ENCODE peak calls at places on chromosomes 5 and 9, in eight cellular contexts. U is foreskin fibroblast; F is hepatic stellate cell; R is lung; Y is stomach; X is activated CD8-positive, alpha-beta memory T cell treated with anti-CD3 and anti-CD28 coated beads for 4 hours; E is activated CD4-positive, alpha-beta T cell treated with anti-CD3 and anti-CD28 coated beads for 24 hours; G is GM19239. M is an unnamed sample.

GRCh38 chr5:133790898-133791297 is 177.5 kb downstream of the C5orf15 start:
- DNase-seq in U (no peak), F (no peak), R (no peak), Y (no peak), X (no peak), E (no peak), G (no peak), M (no peak)

GRCh38 chr5:74954919-74955318 is 88.7 kb upstream of the FAM169A start:
- DNase-seq in U (peak), F (peak), R (no peak), Y (no peak), X (no peak), E (no peak), G (no peak), M (no peak)

GRCh38 chr5:136004436-136004835 is 24.4 kb upstream of the TGFBI start:
- DNase-seq in U (peak), F (no peak), R (no peak), Y (no peak), X (no peak), E (no peak), G (no peak), M (no peak)

GRCh38 chr9:4762889-4763521 is 22.0 kb upstream of the AK3 start:
- DNase-seq in U (peak), F (peak), R (peak), Y (no peak), X (no peak), E (no peak), G (no peak), M (no peak)

GRCh38 chr9:127444921-127445850 is 6.0 kb downstream of the RPL12 start:
- DNase-seq in U (peak), F (no peak), R (no peak), Y (no peak), X (no peak), E (no peak), G (no peak), M (no peak)

GRCh38 chr9:37293664-37294524 is 128.6 kb upstream of the GRHPR start:
- DNase-seq in U (peak), F (no peak), R (no peak), Y (no peak), X (no peak), E (no peak), G (no peak), M (no peak)

GRCh38 chr5:135426102-135427082 is 20.8 kb downstream of the DCANP1 start:
- DNase-seq in U (peak), F (peak), R (no peak), Y (no peak), X (no peak), E (no peak), G (peak), M (peak)

GRCh38 chr5:63240063-63240755 is 661.6 kb downstream of the LRRC70 start:
- DNase-seq in U (no peak), F (no peak), R (no peak), Y (no peak), X (no peak), E (no peak), G (no peak), M (no peak)

GRCh38 chr9:114164191-114164794 is 9.0 kb downstream of the COL27A1 start:
- DNase-seq in U (no peak), F (no peak), R (no peak), Y (no peak), X (no peak), E (no peak), G (no peak), M (no peak)

GRCh38 chr9:21591221-21592062 is 109.3 kb upstream of the IFNE start:
- DNase-seq in U (peak), F (peak), R (peak), Y (peak), X (peak), E (peak), G (no peak), M (no peak)

GRCh38 chr9:99052849-99053715 is 51.8 kb upstream of the TGFBR1 start:
- DNase-seq in U (no peak), F (no peak), R (no peak), Y (no peak), X (no peak), E (no peak), G (no peak), M (no peak)